ENCODE peak calls at places on chromosome 1, in seven cellular contexts. Q, N, W, U, J, Y and G are unnamed samples.

GRCh38 chr1:45730075-45730779 is 20.2 kb downstream of the IPP start:
- DNase-seq in Q (no peak), N (no peak), W (no peak), U (no peak), J (no peak), Y (no peak), G (no peak)

GRCh38 chr1:76154213-76154956 is 79.8 kb downstream of the ST6GALNAC3 start:
- DNase-seq in Q (peak; percentile 29), N (peak; percentile 3), W (peak; percentile 11), U (peak; percentile 79), J (peak; percentile 53), Y (no peak), G (peak; percentile 82)

GRCh38 chr1:155424091-155424490 is 103.4 kb downstream of the RUSC1 start:
- DNase-seq in Q (no peak), N (no peak), W (no peak), U (no peak), J (no peak), Y (no peak), G (no peak)

GRCh38 chr1:101006553-101006952 is 19.0 kb downstream of the DPH5 start:
- DNase-seq in Q (no peak), N (no peak), W (no peak), U (no peak), J (no peak), Y (no peak), G (no peak)

GRCh38 chr1:220274122-220274855 is 2.0 kb upstream of the RAB3GAP2 start:
- DNase-seq in Q (no peak), N (no peak), W (no peak), U (no peak), J (no peak), Y (no peak), G (no peak)

GRCh38 chr1:14649976-14650375 is 51.5 kb downstream of the KAZN start:
- DNase-seq in Q (no peak), N (no peak), W (no peak), U (no peak), J (no peak), Y (no peak), G (no peak)

GRCh38 chr1:228161381-228161780 is 4.2 kb upstream of the IBA57 start:
- DNase-seq in Q (no peak), N (no peak), W (no peak), U (no peak), J (no peak), Y (no peak), G (no peak)

GRCh38 chr1:64122588-64122987 is 80.8 kb upstream of the UBE2U start:
- DNase-seq in Q (no peak), N (no peak), W (no peak), U (no peak), J (no peak), Y (no peak), G (no peak)

GRCh38 chr1:78279051-78279450 is 211.7 kb upstream of the PTGFR start:
- DNase-seq in Q (no peak), N (peak; percentile 76), W (no peak), U (no peak), J (peak; percentile 68), Y (no peak), G (no peak)

GRCh38 chr1:2214541-2215241 is 13.4 kb upstream of the SKI start:
- DNase-seq in Q (no peak), N (no peak), W (no peak), U (no peak), J (no peak), Y (peak; percentile 35), G (no peak)

GRCh38 chr1:206039046-206039929 is 13.7 kb upstream of the RHEX start:
- DNase-seq in Q (no peak), N (no peak), W (no peak), U (no peak), J (no peak), Y (no peak), G (no peak)